ENCODE peak calls at places on chromosomes 6 and 20, in five cellular contexts. One of them, this sample, is unnamed.

GRCh38 chr20:1857403-1857941 is 37.7 kb upstream of the SIRPA start:
- DNase-seq in lower lobe of right lung: no peak
- DNase-seq in endothelial cell of umbilical vein: no peak
- DNase-seq in stomach: no peak
- DNase-seq in Panc1: no peak
- DNase-seq in this sample: no peak

GRCh38 chr6:20238688-20239587 is 26.7 kb upstream of the MBOAT1 start:
- DNase-seq in lower lobe of right lung: no peak
- DNase-seq in stomach: no peak
- DNase-seq in Panc1: no peak
- DNase-seq in endothelial cell of umbilical vein: no peak
- DNase-seq in this sample: no peak

GRCh38 chr6:131159578-131159977 is 24.3 kb downstream of the AKAP7 start:
- DNase-seq in lower lobe of right lung: no peak
- DNase-seq in endothelial cell of umbilical vein: no peak
- DNase-seq in Panc1: no peak
- DNase-seq in stomach: no peak
- DNase-seq in this sample: no peak

GRCh38 chr20:37938181-37938775 is 35.4 kb downstream of the VSTM2L start:
- DNase-seq in stomach: no peak
- DNase-seq in endothelial cell of umbilical vein: no peak
- DNase-seq in Panc1: no peak
- DNase-seq in lower lobe of right lung: no peak
- DNase-seq in this sample: no peak

GRCh38 chr6:34142599-34142998 is 3.3 kb downstream of the GRM4 start:
- DNase-seq in Panc1: no peak
- DNase-seq in stomach: no peak
- DNase-seq in endothelial cell of umbilical vein: no peak
- DNase-seq in lower lobe of right lung: peak; percentile 38
- DNase-seq in this sample: no peak

GRCh38 chr6:6751615-6752014 is 163.1 kb downstream of the LY86 start:
- DNase-seq in Panc1: no peak
- DNase-seq in lower lobe of right lung: peak; percentile 87
- DNase-seq in stomach: no peak
- DNase-seq in endothelial cell of umbilical vein: no peak
- DNase-seq in this sample: no peak

GRCh38 chr6:127186889-127187288 is 68.4 kb downstream of the RSPO3 start:
- DNase-seq in stomach: peak; percentile 71
- DNase-seq in Panc1: peak; percentile 18
- DNase-seq in lower lobe of right lung: peak; percentile 87
- DNase-seq in endothelial cell of umbilical vein: no peak
- DNase-seq in this sample: peak; percentile 3

GRCh38 chr6:92504509-92504908 is 914.9 kb downstream of the EPHA7 start:
- DNase-seq in endothelial cell of umbilical vein: no peak
- DNase-seq in Panc1: no peak
- DNase-seq in lower lobe of right lung: no peak
- DNase-seq in stomach: no peak
- DNase-seq in this sample: no peak

GRCh38 chr6:126235363-126235762 is 104.6 kb upstream of the CENPW start:
- DNase-seq in stomach: no peak
- DNase-seq in endothelial cell of umbilical vein: no peak
- DNase-seq in lower lobe of right lung: no peak
- DNase-seq in Panc1: no peak
- DNase-seq in this sample: no peak

GRCh38 chr6:137850137-137850714 is 16.8 kb upstream of the TNFAIP3 start:
- DNase-seq in endothelial cell of umbilical vein: no peak
- DNase-seq in Panc1: no peak
- DNase-seq in lower lobe of right lung: no peak
- DNase-seq in stomach: no peak
- DNase-seq in this sample: no peak

GRCh38 chr6:36908758-36909157 is 23.0 kb downstream of the C6orf89 start:
- DNase-seq in stomach: no peak
- DNase-seq in lower lobe of right lung: no peak
- DNase-seq in Panc1: no peak
- DNase-seq in endothelial cell of umbilical vein: no peak
- DNase-seq in this sample: no peak

GRCh38 chr6:15521516-15521915 is 141.3 kb downstream of the DTNBP1 start:
- DNase-seq in stomach: no peak
- DNase-seq in endothelial cell of umbilical vein: no peak
- DNase-seq in lower lobe of right lung: no peak
- DNase-seq in Panc1: no peak
- DNase-seq in this sample: no peak

GRCh38 chr6:17281497-17282481 is 628 bp downstream of the RBM24 start:
- DNase-seq in Panc1: no peak
- DNase-seq in endothelial cell of umbilical vein: peak; percentile 44
- DNase-seq in lower lobe of right lung: no peak
- DNase-seq in stomach: no peak
- DNase-seq in this sample: no peak

GRCh38 chr6:131946992-131947955 is 3.9 kb downstream of the CCN2 start:
- DNase-seq in stomach: no peak
- DNase-seq in lower lobe of right lung: no peak
- DNase-seq in Panc1: peak; percentile 56
- DNase-seq in endothelial cell of umbilical vein: peak; percentile 93
- DNase-seq in this sample: no peak

GRCh38 chr20:59598625-59599310 is 5.6 kb upstream of the PHACTR3 start:
- DNase-seq in stomach: peak; percentile 29
- DNase-seq in endothelial cell of umbilical vein: peak; percentile 2
- DNase-seq in Panc1: peak; percentile 22
- DNase-seq in lower lobe of right lung: no peak
- DNase-seq in this sample: no peak

GRCh38 chr6:42845327-42845694 is 34.1 kb upstream of the RPL7L1 start:
- DNase-seq in Panc1: no peak
- DNase-seq in stomach: no peak
- DNase-seq in lower lobe of right lung: no peak
- DNase-seq in endothelial cell of umbilical vein: no peak
- DNase-seq in this sample: no peak

GRCh38 chr6:71228461-71229041 is 60.1 kb upstream of the OGFRL1 start:
- DNase-seq in endothelial cell of umbilical vein: no peak
- DNase-seq in Panc1: no peak
- DNase-seq in lower lobe of right lung: no peak
- DNase-seq in stomach: no peak
- DNase-seq in this sample: no peak

GRCh38 chr6:69796081-69796626 is 656 bp downstream of the LMBRD1 start:
- DNase-seq in endothelial cell of umbilical vein: peak; percentile 55
- DNase-seq in stomach: peak; percentile 69
- DNase-seq in Panc1: no peak
- DNase-seq in lower lobe of right lung: no peak
- DNase-seq in this sample: no peak

GRCh38 chr6:52595796-52596130 is 18.9 kb upstream of the TRAM2 start:
- DNase-seq in Panc1: no peak
- DNase-seq in endothelial cell of umbilical vein: no peak
- DNase-seq in lower lobe of right lung: no peak
- DNase-seq in stomach: no peak
- DNase-seq in this sample: no peak
- H3K27ac ChIP-seq in Panc1: peak overlapping the region; percentile 59
- H3K27ac ChIP-seq in endothelial cell of umbilical vein: no peak overlapping the region
- H3K27ac ChIP-seq in lower lobe of right lung: peak overlapping the region; percentile 54
- H3K27ac ChIP-seq in stomach: peak overlapping the region; percentile 78
- H3K27ac ChIP-seq in this sample: peak overlapping the region; percentile 75

GRCh38 chr6:386688-387266 is 4.8 kb upstream of the IRF4 start:
- DNase-seq in stomach: no peak
- DNase-seq in endothelial cell of umbilical vein: no peak
- DNase-seq in lower lobe of right lung: no peak
- DNase-seq in Panc1: no peak
- DNase-seq in this sample: no peak
- H3K27me3 ChIP-seq in stomach: peaks cover 85% of the 10 kb centered on the region
- H3K27me3 ChIP-seq in endothelial cell of umbilical vein: peaks cover 23% of the 10 kb centered on the region
- H3K27me3 ChIP-seq in lower lobe of right lung: peaks cover 27% of the 10 kb centered on the region
- H3K27me3 ChIP-seq in Panc1: no peaks in the 10 kb centered on the region
- H3K27me3 ChIP-seq in this sample: no peaks in the 10 kb centered on the region

GRCh38 chr6:45555981-45556771 is 178.4 kb upstream of the SUPT3H start:
- DNase-seq in endothelial cell of umbilical vein: no peak
- DNase-seq in stomach: no peak
- DNase-seq in lower lobe of right lung: no peak
- DNase-seq in Panc1: no peak
- DNase-seq in this sample: no peak
- H3K27ac ChIP-seq in endothelial cell of umbilical vein: no peak overlapping the region
- H3K27ac ChIP-seq in stomach: peak overlapping the region; percentile 68
- H3K27ac ChIP-seq in lower lobe of right lung: peak overlapping the region; percentile 12
- H3K27ac ChIP-seq in Panc1: peak overlapping the region; percentile 57
- H3K27ac ChIP-seq in this sample: no peak overlapping the region

GRCh38 chr20:31374346-31374745 is 5.9 kb downstream of the DEFB118 start:
- DNase-seq in endothelial cell of umbilical vein: no peak
- DNase-seq in stomach: no peak
- DNase-seq in lower lobe of right lung: no peak
- DNase-seq in Panc1: no peak
- DNase-seq in this sample: no peak
- H3K27me3 ChIP-seq in endothelial cell of umbilical vein: no peaks in the 10 kb centered on the region
- H3K27me3 ChIP-seq in stomach: no peaks in the 10 kb centered on the region
- H3K27me3 ChIP-seq in lower lobe of right lung: no peaks in the 10 kb centered on the region
- H3K27me3 ChIP-seq in Panc1: peaks cover 22% of the 10 kb centered on the region
- H3K27me3 ChIP-seq in this sample: no peaks in the 10 kb centered on the region

GRCh38 chr20:5001174-5002076 is at the start of gene SLC23A2:
- DNase-seq in stomach: peak; percentile 61
- DNase-seq in lower lobe of right lung: peak; percentile 62
- DNase-seq in endothelial cell of umbilical vein: peak; percentile 17
- DNase-seq in Panc1: no peak
- DNase-seq in this sample: no peak
- H3K27ac ChIP-seq in stomach: peak within 1 kb of the TSS; percentile 67
- H3K27ac ChIP-seq in lower lobe of right lung: peak within 1 kb of the TSS; percentile 53
- H3K27ac ChIP-seq in endothelial cell of umbilical vein: no peak within 1 kb of the TSS
- H3K27ac ChIP-seq in Panc1: peak within 1 kb of the TSS; percentile 49
- H3K27ac ChIP-seq in this sample: no peak within 1 kb of the TSS

DNA sequence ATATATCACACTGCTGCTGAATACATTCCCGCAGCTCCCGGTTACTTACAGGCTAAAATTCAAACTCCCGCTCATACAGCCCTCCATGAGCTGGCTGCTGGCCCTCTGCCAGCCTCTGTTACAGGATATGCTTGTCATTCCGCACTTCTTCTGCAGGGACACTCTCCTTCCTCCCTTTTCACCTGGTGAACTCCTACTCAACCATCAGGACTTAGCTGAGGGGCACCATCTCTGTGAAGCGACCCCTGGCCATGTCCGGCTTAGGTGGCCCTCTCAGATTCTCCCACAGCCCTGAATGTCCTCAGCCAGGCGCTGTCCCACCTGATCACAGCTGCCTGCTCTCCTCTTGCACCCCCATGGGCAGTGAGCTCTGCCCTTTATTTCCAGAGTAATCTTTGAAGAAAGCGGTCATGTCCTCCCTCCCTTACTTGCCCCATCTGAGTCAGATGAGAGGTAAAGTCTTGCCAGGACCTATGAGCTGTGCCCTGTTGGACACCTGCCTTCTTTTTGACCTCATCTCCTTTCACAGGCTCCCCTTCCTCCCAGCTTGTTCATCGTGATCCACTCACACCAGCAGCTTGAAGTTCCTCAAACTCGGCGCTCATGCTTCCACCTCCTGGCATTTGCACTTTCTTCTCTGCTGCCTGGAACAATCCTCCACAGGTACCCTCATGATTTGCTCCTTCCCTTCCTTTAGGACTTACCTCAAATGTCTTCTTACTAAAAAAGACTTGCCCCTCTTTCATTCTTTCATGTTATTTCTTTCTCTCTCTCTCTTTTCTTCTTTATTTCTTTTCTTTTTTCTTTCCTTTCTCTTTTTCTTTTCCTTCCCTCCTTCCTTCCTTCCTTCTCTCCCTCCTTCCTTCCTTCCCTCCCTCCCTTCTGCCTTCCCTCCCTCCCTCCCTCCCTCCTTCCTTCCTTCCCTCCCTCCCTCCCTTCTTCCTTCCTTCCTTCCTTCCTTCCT is 5.6 kb downstream of the CYP24A1 start:
- DNase-seq in stomach: no peak
- DNase-seq in Panc1: no peak
- DNase-seq in lower lobe of right lung: no peak
- DNase-seq in endothelial cell of umbilical vein: no peak
- DNase-seq in this sample: no peak
- H3K27me3 ChIP-seq in stomach: peaks cover 88% of the 10 kb centered on the region
- H3K27me3 ChIP-seq in Panc1: peaks cover 18% of the 10 kb centered on the region
- H3K27me3 ChIP-seq in lower lobe of right lung: peaks cover 66% of the 10 kb centered on the region
- H3K27me3 ChIP-seq in endothelial cell of umbilical vein: peaks cover 16% of the 10 kb centered on the region
- H3K27me3 ChIP-seq in this sample: peaks cover 3% of the 10 kb centered on the region

GRCh38 chr6:170022291-170022722 is 268.6 kb downstream of the DLL1 start:
- DNase-seq in Panc1: no peak
- DNase-seq in lower lobe of right lung: no peak
- DNase-seq in stomach: peak; percentile 20
- DNase-seq in endothelial cell of umbilical vein: no peak
- DNase-seq in this sample: no peak

GRCh38 chr6:170022827-170023619 is 267.9 kb downstream of the DLL1 start:
- DNase-seq in endothelial cell of umbilical vein: no peak
- DNase-seq in Panc1: no peak
- DNase-seq in lower lobe of right lung: no peak
- DNase-seq in stomach: peak; percentile 25
- DNase-seq in this sample: no peak

GRCh38 chr6:170020041-170020583 is 268.7 kb downstream of the ERMARD start:
- DNase-seq in Panc1: no peak
- DNase-seq in lower lobe of right lung: no peak
- DNase-seq in endothelial cell of umbilical vein: no peak
- DNase-seq in stomach: peak; percentile 16
- DNase-seq in this sample: no peak

GRCh38 chr6:170019259-170020040 is 268.0 kb downstream of the ERMARD start:
- DNase-seq in endothelial cell of umbilical vein: no peak
- DNase-seq in stomach: peak; percentile 20
- DNase-seq in lower lobe of right lung: no peak
- DNase-seq in Panc1: no peak
- DNase-seq in this sample: no peak

GRCh38 chr6:170021579-170021978 is 269.3 kb downstream of the DLL1 start:
- DNase-seq in lower lobe of right lung: no peak
- DNase-seq in endothelial cell of umbilical vein: no peak
- DNase-seq in stomach: peak; percentile 15
- DNase-seq in Panc1: no peak
- DNase-seq in this sample: no peak
- H3K27ac ChIP-seq in lower lobe of right lung: no peak overlapping the region
- H3K27ac ChIP-seq in endothelial cell of umbilical vein: no peak overlapping the region
- H3K27ac ChIP-seq in stomach: no peak overlapping the region
- H3K27ac ChIP-seq in Panc1: no peak overlapping the region
- H3K27ac ChIP-seq in this sample: no peak overlapping the region

GRCh38 chr20:19210426-19211155 is 1.9 kb upstream of the SLC24A3 start:
- DNase-seq in stomach: no peak
- DNase-seq in endothelial cell of umbilical vein: no peak
- DNase-seq in lower lobe of right lung: no peak
- DNase-seq in Panc1: no peak
- DNase-seq in this sample: no peak
- H3K27me3 ChIP-seq in stomach: peaks cover 32% of the 10 kb centered on the region
- H3K27me3 ChIP-seq in endothelial cell of umbilical vein: peaks cover 18% of the 10 kb centered on the region
- H3K27me3 ChIP-seq in lower lobe of right lung: peaks cover 12% of the 10 kb centered on the region
- H3K27me3 ChIP-seq in Panc1: peaks cover 46% of the 10 kb centered on the region
- H3K27me3 ChIP-seq in this sample: no peaks in the 10 kb centered on the region

DNA sequence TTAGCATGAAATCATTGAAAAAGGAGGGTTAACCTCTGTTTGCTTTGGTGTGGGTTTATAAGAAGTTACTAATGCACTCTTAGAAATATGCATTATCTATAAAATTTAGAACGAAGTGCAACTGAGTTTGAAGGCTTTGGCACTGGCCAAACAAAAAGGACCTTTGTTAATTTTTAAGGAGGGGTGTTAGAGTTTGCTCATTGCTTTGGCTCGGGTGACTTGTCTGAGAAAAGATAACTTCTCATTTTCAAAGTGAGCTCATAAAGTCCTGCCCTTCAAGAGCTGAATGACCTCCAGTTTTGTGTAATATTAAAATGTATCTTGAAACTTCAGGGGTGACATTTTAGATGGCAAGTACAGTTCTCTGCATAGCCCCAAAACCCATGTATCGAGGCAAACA is 25.9 kb downstream of the NEDD9 start:
- DNase-seq in stomach: no peak
- DNase-seq in endothelial cell of umbilical vein: no peak
- DNase-seq in Panc1: no peak
- DNase-seq in lower lobe of right lung: no peak
- DNase-seq in this sample: no peak
- H3K27ac ChIP-seq in stomach: peak overlapping the region; percentile 67
- H3K27ac ChIP-seq in endothelial cell of umbilical vein: peak overlapping the region; percentile 95
- H3K27ac ChIP-seq in Panc1: no peak overlapping the region
- H3K27ac ChIP-seq in lower lobe of right lung: peak overlapping the region; percentile 71
- H3K27ac ChIP-seq in this sample: peak overlapping the region; percentile 91